ENCODE peak calls at places on chromosome 14, in eight cellular contexts. C is cardiac fibroblast; B is IMR-90; J is lung; L is GM23338; F is HFF-Myc; R is glutamatergic neuron; U is CD4-positive, alpha-beta T cell. O is an unnamed sample.

GRCh38 chr14:25759251-25759650 is 709.3 kb upstream of the STXBP6 start:
- DNase-seq in C (no peak), B (no peak), J (no peak), L (no peak), F (no peak), R (no peak), U (no peak), O (no peak)

GRCh38 chr14:39267592-39268112 is 33.9 kb downstream of the MIA2 start:
- DNase-seq in C (no peak), B (no peak), J (no peak), L (peak), F (no peak), R (no peak), U (no peak), O (no peak)

GRCh38 chr14:92463141-92463540 is 50.4 kb upstream of the RIN3 start:
- DNase-seq in C (no peak), B (no peak), J (no peak), L (no peak), F (no peak), R (no peak), U (no peak), O (no peak)

GRCh38 chr14:65904988-65905387 is 492.5 kb downstream of the FUT8 start:
- DNase-seq in C (no peak), B (no peak), J (no peak), L (no peak), F (no peak), R (no peak), U (no peak), O (no peak)

GRCh38 chr14:21514341-21514740 is 3.2 kb upstream of the METTL3 start:
- DNase-seq in C (no peak), B (no peak), J (no peak), L (no peak), F (no peak), R (no peak), U (no peak), O (no peak)

GRCh38 chr14:105931808-105932483 is 405.6 kb downstream of the TMEM121 start:
- DNase-seq in C (no peak), B (no peak), J (no peak), L (no peak), F (no peak), R (no peak), U (no peak), O (no peak)

GRCh38 chr14:44712095-44712822 is 205.2 kb upstream of the FSCB start:
- DNase-seq in C (no peak), B (no peak), J (peak), L (no peak), F (no peak), R (no peak), U (no peak), O (no peak)

GRCh38 chr14:35333797-35334743 is 41.9 kb downstream of the PSMA6 start:
- DNase-seq in C (no peak), B (no peak), J (no peak), L (no peak), F (no peak), R (no peak), U (peak), O (no peak)

GRCh38 chr14:105070760-105071137 is 5.5 kb upstream of the GPR132 start:
- DNase-seq in C (no peak), B (no peak), J (no peak), L (no peak), F (no peak), R (no peak), U (no peak), O (no peak)

GRCh38 chr14:36820111-36820709 is 158.6 kb downstream of the PAX9 start:
- DNase-seq in C (no peak), B (no peak), J (no peak), L (no peak), F (no peak), R (no peak), U (no peak), O (no peak)

GRCh38 chr14:61607570-61608244 is 87.6 kb upstream of the HIF1A start:
- DNase-seq in C (no peak), B (no peak), J (no peak), L (peak), F (no peak), R (peak), U (no peak), O (peak)

GRCh38 chr14:47278233-47278842 is 397.1 kb downstream of the MDGA2 start:
- DNase-seq in C (peak), B (no peak), J (peak), L (peak), F (no peak), R (peak), U (no peak), O (peak)

GRCh38 chr14:59576332-59577294 is at the start of gene CCDC175:
- DNase-seq in C (peak), B (peak), J (peak), L (peak), F (no peak), R (peak), U (peak), O (peak)

GRCh38 chr14:103679351-103679750 is 35.9 kb downstream of the XRCC3 start:
- DNase-seq in C (peak), B (no peak), J (no peak), L (peak), F (peak), R (no peak), U (peak), O (no peak)

GRCh38 chr14:105069887-105070759 is 4.9 kb upstream of the GPR132 start:
- DNase-seq in C (no peak), B (peak), J (no peak), L (no peak), F (no peak), R (no peak), U (no peak), O (no peak)

GRCh38 chr14:79325071-79325470 is 886.2 kb downstream of the DIO2 start:
- DNase-seq in C (no peak), B (peak), J (peak), L (no peak), F (no peak), R (no peak), U (no peak), O (no peak)

GRCh38 chr14:31536201-31536960 is 24.8 kb upstream of the NUBPL start:
- DNase-seq in C (peak), B (no peak), J (no peak), L (no peak), F (no peak), R (no peak), U (no peak), O (no peak)

GRCh38 chr14:29311983-29312382 is 545.4 kb downstream of the FOXG1 start:
- DNase-seq in C (peak), B (peak), J (no peak), L (no peak), F (no peak), R (no peak), U (no peak), O (no peak)

GRCh38 chr14:29804481-29804880 is 123.2 kb downstream of the PRKD1 start:
- DNase-seq in C (no peak), B (no peak), J (no peak), L (no peak), F (no peak), R (no peak), U (no peak), O (no peak)

GRCh38 chr14:21668377-21668776 is 5.2 kb downstream of the OR4E1 start:
- DNase-seq in C (peak), B (peak), J (no peak), L (no peak), F (no peak), R (no peak), U (no peak), O (no peak)

DNA sequence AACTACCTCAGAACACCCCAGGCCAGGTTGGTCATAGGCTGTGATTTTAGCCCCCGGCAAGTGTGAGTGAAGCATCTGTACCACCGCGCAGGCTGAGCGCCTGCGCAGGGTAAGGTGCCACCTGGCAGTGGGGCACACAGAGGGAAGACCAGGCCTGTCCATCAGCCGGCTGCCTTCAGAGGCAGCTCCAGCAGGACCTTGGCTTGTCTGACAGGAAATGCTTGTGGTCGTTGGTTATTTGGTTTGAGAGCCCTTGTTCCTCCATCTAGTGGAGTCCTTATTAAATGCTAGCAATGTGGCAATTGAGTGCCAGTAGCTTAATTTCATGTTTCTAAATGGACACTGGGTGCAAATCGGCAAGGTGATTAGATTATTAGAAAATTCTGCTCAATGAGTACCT is 27.5 kb downstream of the SLC25A29 start:
- DNase-seq in C (peak), B (peak), J (peak), L (no peak), F (peak), R (no peak), U (no peak), O (no peak)
- TF ChIP-seq CTCF in C (peak), B (peak), J (no peak), L (no peak), F (no peak), R (no peak), U (no peak), O (no peak)

GRCh38 chr14:76065519-76065918 is 80.0 kb downstream of the IFT43 start:
- DNase-seq in C (no peak), B (no peak), J (no peak), L (no peak), F (no peak), R (no peak), U (no peak), O (no peak)
- TF ChIP-seq CTCF in C (no peak), B (no peak), J (no peak), L (no peak), F (no peak), R (no peak), U (no peak), O (no peak)

GRCh38 chr14:73607241-73607640 is 5.1 kb upstream of the ACOT6 start:
- DNase-seq in C (no peak), B (no peak), J (no peak), L (no peak), F (no peak), R (no peak), U (no peak), O (no peak)
- TF ChIP-seq CTCF in C (no peak), B (no peak), J (no peak), L (no peak), F (no peak), R (no peak), U (no peak), O (no peak)

GRCh38 chr14:85978851-85979250 is 448.9 kb downstream of the FLRT2 start:
- DNase-seq in C (no peak), B (no peak), J (no peak), L (no peak), F (no peak), R (no peak), U (no peak), O (no peak)
- TF ChIP-seq CTCF in C (no peak), B (no peak), J (no peak), L (peak), F (no peak), R (no peak), U (no peak), O (peak)